ENCODE peak calls at places on chromosomes 11 and 22, in six cellular contexts. S is fibroblast of the aortic adventitia; Z is activated naive CD8-positive, alpha-beta T cell treated with anti-CD3 and anti-CD28 coated beads for 36 hours; P is activated T-cell treated with anti-CD3 and anti-CD28 coated beads for 48 hours; E is GM04503; J is central memory CD4-positive, alpha-beta T cell. B is an unnamed sample.

GRCh38 chr11:4090258-4090657 is 4.3 kb upstream of the RRM1 start:
- DNase-seq in S (no peak), Z (no peak), P (no peak), E (no peak), J (peak), B (no peak)

GRCh38 chr11:62398011-62398994 is 20.5 kb upstream of the SCGB1A1 start:
- DNase-seq in S (peak), Z (no peak), P (no peak), E (peak), J (no peak), B (no peak)

GRCh38 chr11:27158763-27159679 is 118.4 kb downstream of the BBOX1 start:
- DNase-seq in S (peak), Z (peak), P (no peak), E (peak), J (no peak), B (no peak)

GRCh38 chr22:31496735-31497146 is 405 bp downstream of the SFI1 start:
- DNase-seq in S (peak), Z (peak), P (peak), E (no peak), J (no peak), B (no peak)

GRCh38 chr11:104490182-104490581 is 326.2 kb upstream of the PDGFD start:
- DNase-seq in S (no peak), Z (no peak), P (no peak), E (no peak), J (no peak), B (no peak)

GRCh38 chr22:47452184-47452583 is 689.7 kb downstream of the TBC1D22A start:
- DNase-seq in S (no peak), Z (no peak), P (no peak), E (no peak), J (no peak), B (no peak)

GRCh38 chr11:125772834-125773505 is 5.7 kb downstream of the PATE2 start:
- DNase-seq in S (peak), Z (no peak), P (no peak), E (peak), J (no peak), B (no peak)

GRCh38 chr11:70371241-70371640 is 27.1 kb upstream of the CTTN start:
- DNase-seq in S (no peak), Z (no peak), P (no peak), E (no peak), J (no peak), B (no peak)

GRCh38 chr11:75925785-75926164 is 110.8 kb downstream of the UVRAG start:
- DNase-seq in S (peak), Z (no peak), P (no peak), E (no peak), J (no peak), B (no peak)

GRCh38 chr11:33323421-33323820 is 66.2 kb downstream of the HIPK3 start:
- DNase-seq in S (no peak), Z (no peak), P (no peak), E (no peak), J (no peak), B (no peak)

GRCh38 chr11:78933361-78933760 is 358.7 kb upstream of the NARS2 start:
- DNase-seq in S (no peak), Z (no peak), P (no peak), E (no peak), J (no peak), B (no peak)

GRCh38 chr22:24137595-24137994 is 43.7 kb upstream of the SUSD2 start:
- DNase-seq in S (peak), Z (no peak), P (no peak), E (peak), J (no peak), B (no peak)

B was measured in RWPE2.